ENCODE peak calls at places on chromosomes 11 and 22, in ten cellular contexts. Y is NCI-H2029 treated with DMSO at 0.1 percent for 48 hours, B is EH, Q is activated T-cell treated with anti-CD3 and anti-CD28 coated beads for 4 hours, Z is T-helper 2 cell, A is uterus, E is HS-27A, N is left cardiac atrium, U is NCI-H1417 treated with DMSO at 0.1 percent for 48 hours, M is left lung. D is an unnamed sample.

GRCh38 chr11:64935634-64936081 is at the start of gene GPHA2:
- DNase-seq in E (no peak), Q (no peak), Z (no peak), U (no peak), B (peak; percentile 38), Y (no peak), A (peak; percentile 62), M (no peak), N (no peak), D (no peak)

GRCh38 chr11:121437018-121437685 is 15.0 kb upstream of the SORL1 start:
- DNase-seq in A (no peak), Q (no peak), N (no peak), B (peak; percentile 16), Y (no peak), U (no peak), M (no peak), Z (no peak), E (no peak), D (no peak)

GRCh38 chr11:45083544-45084087 is 62.8 kb upstream of the PRDM11 start:
- DNase-seq in U (no peak), Q (no peak), M (no peak), N (no peak), Y (no peak), B (no peak), Z (no peak), A (no peak), E (no peak), D (no peak)

GRCh38 chr11:71936825-71937224 is 8.0 kb downstream of the RNF121 start:
- DNase-seq in Q (no peak), Z (no peak), U (no peak), B (peak; percentile 59), N (no peak), M (no peak), A (no peak), Y (no peak), E (peak; percentile 61), D (no peak)

GRCh38 chr11:78926633-78927347 is 352.1 kb upstream of the NARS2 start:
- DNase-seq in E (no peak), U (no peak), Y (no peak), A (no peak), B (peak; percentile 5), Z (no peak), N (no peak), M (no peak), Q (no peak), D (no peak)

GRCh38 chr11:32870676-32871075 is 21.9 kb upstream of the QSER1 start:
- DNase-seq in B (no peak), A (peak; percentile 14), Y (no peak), U (no peak), E (no peak), Z (no peak), M (no peak), Q (no peak), N (no peak), D (no peak)

GRCh38 chr11:35978891-35979290 is 35.0 kb downstream of the LDLRAD3 start:
- DNase-seq in A (no peak), Q (no peak), N (no peak), M (no peak), B (no peak), E (no peak), U (no peak), Y (no peak), Z (no peak), D (no peak)

GRCh38 chr22:48574776-48575566 is 1252.7 kb downstream of the BRD1 start:
- DNase-seq in B (no peak), N (peak; percentile 44), Q (no peak), U (no peak), Z (no peak), Y (no peak), E (no peak), A (no peak), M (no peak), D (no peak)

GRCh38 chr11:112023104-112023503 is 2.1 kb upstream of the DLAT start:
- DNase-seq in U (no peak), A (no peak), M (no peak), B (no peak), E (no peak), N (no peak), Y (no peak), Z (no peak), Q (no peak), D (no peak)

GRCh38 chr11:75312346-75312745 is 39.1 kb downstream of the ARRB1 start:
- DNase-seq in N (no peak), U (no peak), B (no peak), E (no peak), A (no peak), M (no peak), Y (no peak), Z (no peak), Q (no peak), D (no peak)

GRCh38 chr11:67373916-67374570 is 645 bp upstream of the CLCF1 start:
- DNase-seq in B (peak; percentile 99), Z (no peak), Y (no peak), U (no peak), A (peak; percentile 89), N (peak; percentile 87), E (peak; percentile 99), Q (no peak), M (peak; percentile 92), D (peak; percentile 86)

GRCh38 chr11:95516786-95517185 is 272.8 kb downstream of the FAM76B start:
- DNase-seq in A (no peak), Z (no peak), B (peak; percentile 3), N (no peak), U (no peak), E (no peak), Y (no peak), M (no peak), Q (no peak), D (no peak)

GRCh38 chr22:22341736-22342135 is 97.2 kb downstream of the VPREB1 start:
- DNase-seq in E (no peak), Y (no peak), N (no peak), A (no peak), B (no peak), Z (no peak), Q (no peak), M (no peak), U (no peak), D (no peak)

GRCh38 chr11:43367382-43368178 is 8.9 kb downstream of the TTC17 start:
- DNase-seq in E (no peak), Z (no peak), A (no peak), B (no peak), Q (no peak), N (no peak), Y (no peak), M (no peak), U (no peak), D (no peak)

GRCh38 chr22:45830531-45831245 is 146.3 kb downstream of the WNT7B start:
- DNase-seq in Y (no peak), E (peak; percentile 29), Q (no peak), N (no peak), U (no peak), Z (no peak), B (peak; percentile 64), M (no peak), A (no peak), D (no peak)

GRCh38 chr22:49564054-49564453 is 263.6 kb downstream of the BRD1 start:
- DNase-seq in M (no peak), B (no peak), Z (no peak), A (no peak), U (no peak), E (no peak), Y (no peak), Q (no peak), N (no peak), D (no peak)

GRCh38 chr11:16365456-16366355 is 9.4 kb upstream of the SOX6 start:
- DNase-seq in N (no peak), Y (peak; percentile 47), B (no peak), M (no peak), Q (no peak), Z (no peak), U (no peak), A (no peak), E (no peak), D (no peak)

GRCh38 chr22:24289138-24289537 is 18.5 kb downstream of the SPECC1L start:
- DNase-seq in Y (no peak), M (no peak), Z (no peak), B (peak; percentile 97), Q (no peak), E (peak; percentile 74), A (no peak), U (no peak), N (no peak), D (no peak)

GRCh38 chr11:47979378-47980092 is 824 bp upstream of the PTPRJ start:
- DNase-seq in A (no peak), U (no peak), E (no peak), Z (no peak), B (no peak), Q (no peak), N (no peak), M (no peak), Y (peak; percentile 88), D (no peak)

GRCh38 chr11:106998126-106998525 is 20.1 kb downstream of the GUCY1A2 start:
- DNase-seq in A (no peak), E (no peak), N (no peak), U (no peak), B (peak; percentile 85), Y (no peak), M (no peak), Q (no peak), Z (no peak), D (no peak)

GRCh38 chr11:99171330-99171729 is 150.6 kb downstream of the CNTN5 start:
- DNase-seq in N (no peak), B (no peak), U (no peak), Z (no peak), Y (no peak), M (no peak), E (no peak), A (no peak), Q (no peak), D (no peak)

GRCh38 chr11:88544656-88545280 is 207.2 kb upstream of the CTSC start:
- DNase-seq in U (no peak), A (no peak), Q (no peak), Y (no peak), M (no peak), Z (no peak), N (no peak), E (no peak), B (peak; percentile 29), D (no peak)

GRCh38 chr11:848988-849824 is 6.6 kb downstream of the TSPAN4 start:
- DNase-seq in U (no peak), N (no peak), Z (no peak), Q (no peak), E (no peak), B (no peak), M (no peak), Y (no peak), A (no peak), D (no peak)

GRCh38 chr11:104694259-104695070 is 203.8 kb downstream of the CASP12 start:
- DNase-seq in Q (no peak), U (no peak), N (no peak), E (peak; percentile 53), A (no peak), Z (no peak), M (no peak), Y (no peak), B (peak; percentile 7), D (no peak)

D was measured in right lobe of liver.